ENCODE peak calls at places on chromosomes 16 and 17, in four cellular contexts. Y is GM12878, D is IMR-90, W is K562. C is an unnamed sample.

GRCh38 chr16:22206847-22207714 is 1.0 kb downstream of the EEF2K start:
- DNase-seq in D (peak; percentile 57), W (peak; percentile 64), Y (peak; percentile 31), C (peak; percentile 37)

GRCh38 chr16:52496051-52496876 is 50.7 kb downstream of the TOX3 start:
- DNase-seq in Y (no peak), W (no peak), D (no peak), C (no peak)

GRCh38 chr16:79821911-79822310 is 221.4 kb upstream of the MAF start:
- DNase-seq in D (no peak), Y (no peak), W (no peak), C (no peak)

GRCh38 chr17:82551779-82552457 is 32.4 kb downstream of the FOXK2 start:
- DNase-seq in W (peak; percentile 75), D (peak; percentile 70), Y (no peak), C (peak; percentile 81)

GRCh38 chr16:85428168-85428898 is 184.8 kb upstream of the GSE1 start:
- DNase-seq in D (no peak), Y (no peak), W (peak; percentile 57), C (peak; percentile 68)

GRCh38 chr17:38747385-38748328 is 479 bp downstream of the PCGF2 start:
- DNase-seq in D (no peak), Y (no peak), W (peak; percentile 89), C (no peak)

GRCh38 chr17:42754782-42755181 is 6.2 kb upstream of the RAMP2 start:
- DNase-seq in D (peak; percentile 41), W (no peak), Y (no peak), C (no peak)

GRCh38 chr16:69626256-69626655 is 60.5 kb downstream of the NFAT5 start:
- DNase-seq in Y (no peak), D (peak; percentile 50), W (peak; percentile 58), C (no peak)

GRCh38 chr16:57316390-57317017 is 32.0 kb upstream of the PLLP start:
- DNase-seq in W (no peak), Y (no peak), D (peak; percentile 89), C (peak; percentile 47)

GRCh38 chr17:61449707-61450640 is 2.2 kb upstream of the TBX4 start:
- DNase-seq in Y (no peak), W (no peak), D (no peak), C (no peak)

GRCh38 chr17:28940675-28941074 is 10.6 kb downstream of the PHF12 start:
- DNase-seq in Y (no peak), D (no peak), W (no peak), C (no peak)

GRCh38 chr16:3934491-3935185 is 54.1 kb upstream of the CREBBP start:
- DNase-seq in W (no peak), Y (no peak), D (no peak), C (no peak)

GRCh38 chr16:69443809-69444611 is 19.6 kb downstream of the CYB5B start:
- DNase-seq in Y (no peak), W (no peak), D (peak; percentile 47), C (peak; percentile 28)

GRCh38 chr17:76026714-76027158 is 370 bp downstream of the EVPL start:
- DNase-seq in D (no peak), Y (no peak), W (no peak), C (peak; percentile 53)

GRCh38 chr16:87815567-87815966 is 49.8 kb upstream of the KLHDC4 start:
- DNase-seq in Y (no peak), W (no peak), D (no peak), C (no peak)

GRCh38 chr17:40363480-40363838 is 1.1 kb downstream of the GJD3 start:
- DNase-seq in D (no peak), Y (no peak), W (no peak), C (peak; percentile 63)

GRCh38 chr17:72506773-72507172 is 386.0 kb downstream of the SOX9 start:
- DNase-seq in D (no peak), Y (no peak), W (no peak), C (no peak)

GRCh38 chr17:79420318-79421243 is 190.3 kb downstream of the RBFOX3 start:
- DNase-seq in D (no peak), W (peak; percentile 64), Y (no peak), C (peak; percentile 51)

GRCh38 chr17:7466644-7467341 is 12.6 kb downstream of the ZBTB4 start:
- DNase-seq in Y (no peak), W (no peak), D (peak; percentile 66), C (no peak)

GRCh38 chr16:49617710-49618330 is 238.1 kb downstream of the ZNF423 start:
- DNase-seq in D (no peak), Y (no peak), W (no peak), C (no peak)

GRCh38 chr16:89564476-89565255 is 4.2 kb downstream of the RPL13 start:
- DNase-seq in W (no peak), D (no peak), Y (no peak), C (no peak)

GRCh38 chr16:89562939-89563338 is 2.5 kb downstream of the RPL13 start:
- DNase-seq in W (no peak), D (no peak), Y (no peak), C (no peak)

GRCh38 chr16:89565506-89566372 is 5.3 kb downstream of the RPL13 start:
- DNase-seq in W (peak; percentile 60), D (peak; percentile 44), Y (no peak), C (peak; percentile 50)

GRCh38 chr16:89563639-89564392 is 3.3 kb downstream of the RPL13 start:
- DNase-seq in D (no peak), Y (no peak), W (no peak), C (no peak)

DNA sequence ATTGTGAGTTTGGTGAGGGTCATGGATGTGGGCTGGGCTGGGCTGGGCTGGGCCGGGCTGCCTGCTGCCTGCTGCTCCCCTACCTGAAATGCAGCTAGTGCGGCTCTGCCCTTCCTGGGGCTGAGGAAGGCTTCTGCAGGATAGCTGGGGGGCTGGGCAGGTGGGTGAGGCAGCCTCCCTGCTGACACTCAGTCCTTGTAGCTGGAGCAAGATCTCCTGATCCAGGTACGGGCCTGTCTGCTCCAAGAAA is 4.7 kb downstream of the RPL13 start:
- DNase-seq in W (no peak), Y (no peak), D (no peak), C (no peak)
- TF ChIP-seq ELK1 in W (no peak), Y (no peak), D (no peak), C (no peak)

GRCh38 chr17:77281024-77281903 is 140.5 kb downstream of the SEC14L1 start:
- DNase-seq in Y (no peak), W (peak; percentile 96), D (peak; percentile 29), C (peak; percentile 93)
- H3K4me3 ChIP-seq in Y (peak overlapping the region; percentile 75), W (peak overlapping the region; percentile 51), D (peak overlapping the region; percentile 87), C (peak overlapping the region; percentile 81)

GRCh38 chr16:21033707-21034106 is 116.9 kb downstream of the DNAH3 start:
- DNase-seq in W (no peak), Y (no peak), D (no peak), C (no peak)
- TF ChIP-seq ELK1 in W (no peak), Y (no peak), D (no peak), C (no peak)

GRCh38 chr17:45920083-45920482 is 25.7 kb downstream of the MAPT start:
- DNase-seq in Y (no peak), W (no peak), D (no peak), C (no peak)
- H3K4me3 ChIP-seq in Y (no peak overlapping the region), W (no peak overlapping the region), D (no peak overlapping the region), C (no peak overlapping the region)

GRCh38 chr16:78666318-78666717 is 566.9 kb downstream of the WWOX start:
- DNase-seq in W (no peak), Y (no peak), D (no peak), C (no peak)
- TF ChIP-seq ELK1 in W (no peak), Y (no peak), D (no peak), C (no peak)

GRCh38 chr16:10878328-10878643 is 1.3 kb downstream of the CIITA start:
- DNase-seq in W (no peak), Y (no peak), D (no peak), C (no peak)
- H3K4me3 ChIP-seq in W (no peak overlapping the region), Y (peak overlapping the region; percentile 78), D (peak overlapping the region; percentile 51), C (no peak overlapping the region)

GRCh38 chr17:48997103-48997826 is at the start of gene IGF2BP1:
- DNase-seq in D (peak; percentile 78), Y (no peak), W (peak; percentile 79), C (peak; percentile 88)

GRCh38 chr17:48996696-48997102 is 486 bp upstream of the IGF2BP1 start:
- DNase-seq in W (peak; percentile 34), Y (no peak), D (no peak), C (no peak)

GRCh38 chr17:48998557-48999440 is 1.6 kb downstream of the IGF2BP1 start:
- DNase-seq in Y (no peak), W (peak; percentile 55), D (peak; percentile 59), C (peak; percentile 51)

GRCh38 chr17:48995871-48996695 is 1.1 kb upstream of the IGF2BP1 start:
- DNase-seq in D (no peak), W (peak; percentile 88), Y (no peak), C (peak; percentile 98)

DNA sequence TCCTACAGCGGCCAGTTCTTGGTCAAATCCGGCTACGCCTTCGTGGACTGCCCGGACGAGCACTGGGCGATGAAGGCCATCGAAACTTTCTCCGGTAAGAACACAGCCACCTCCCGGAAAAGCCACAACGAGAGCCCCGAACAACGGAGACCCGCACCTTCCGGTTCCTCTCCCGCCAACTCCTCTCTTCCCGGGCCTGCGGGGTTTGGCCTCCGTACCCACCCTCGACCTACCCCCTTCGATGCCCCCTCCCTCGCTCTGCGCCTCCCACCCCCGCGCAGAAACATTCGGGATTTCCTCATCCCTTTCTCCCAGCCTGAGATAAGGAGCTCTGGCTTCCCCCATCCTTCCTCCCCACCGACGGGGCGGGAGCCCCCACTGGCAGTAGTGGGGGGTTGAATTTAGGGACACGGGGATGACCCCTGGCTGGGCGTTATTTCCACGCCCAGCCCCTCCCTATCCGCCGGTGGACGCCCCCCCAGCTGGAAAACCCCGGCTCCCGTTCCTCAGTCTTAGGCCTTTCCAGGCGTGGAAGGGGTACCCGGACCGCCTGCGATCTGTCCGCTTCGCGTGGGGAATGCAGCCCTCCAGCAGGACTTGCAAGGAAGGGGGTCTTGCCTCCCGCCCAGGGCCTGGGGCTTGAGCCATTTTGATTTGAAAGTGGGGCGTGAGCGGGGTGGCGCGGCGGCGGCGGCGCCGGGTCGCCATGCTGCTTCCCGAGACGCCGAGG is 807 bp downstream of the IGF2BP1 start:
- DNase-seq in W (peak; percentile 74), D (no peak), Y (no peak), C (no peak)
- TF ChIP-seq ELK1 in W (no peak), D (no peak), Y (no peak), C (no peak)

DNA sequence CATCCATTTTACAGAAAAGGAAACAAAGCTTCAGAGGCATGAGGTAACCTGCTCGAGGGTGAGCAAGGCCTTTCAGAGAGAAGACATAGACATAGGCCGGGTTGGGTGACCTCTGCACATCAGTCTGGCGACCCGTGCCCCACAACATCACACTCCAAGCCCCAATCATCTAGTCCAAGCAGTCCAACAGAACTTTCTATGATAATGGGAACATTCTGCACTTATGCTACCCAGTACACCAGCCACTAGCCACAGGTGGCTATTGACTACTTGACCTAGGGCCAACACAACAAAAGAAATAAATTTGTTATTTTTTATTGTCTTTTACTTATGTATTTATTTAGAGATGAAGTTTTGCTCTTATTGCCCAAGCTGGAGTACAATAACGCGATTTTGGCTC is 20.8 kb downstream of the MYH11 start:
- DNase-seq in W (no peak), D (no peak), Y (no peak), C (no peak)
- H3K4me3 ChIP-seq in W (no peak overlapping the region), D (no peak overlapping the region), Y (no peak overlapping the region), C (no peak overlapping the region)

GRCh38 chr17:13346996-13347762 is 254.6 kb downstream of the HS3ST3A1 start:
- DNase-seq in D (peak; percentile 98), Y (no peak), W (no peak), C (peak; percentile 79)
- TF ChIP-seq ELK1 in D (no peak), Y (no peak), W (no peak), C (no peak)